ENCODE peak calls at places on chromosomes 5 and 9, in eight cellular contexts. One of them, this sample, is unnamed. For H3K9me3, the result is how much of the 10 kb centered on the place peaks cover.

GRCh38 chr5:1090538-1090937 is 21.3 kb downstream of the SLC12A7 start:
- DNase-seq in neuronal stem cell: no peak
- DNase-seq in upper lobe of right lung: no peak
- DNase-seq in effector memory CD4-positive, alpha-beta T cell: no peak
- DNase-seq in right atrium auricular region: no peak
- DNase-seq in osteoblast: no peak
- DNase-seq in heart left ventricle: peak
- DNase-seq in psoas muscle: peak
- DNase-seq in this sample: no peak

GRCh38 chr5:157485340-157485739 is 25.3 kb downstream of the NIPAL4 start:
- DNase-seq in neuronal stem cell: no peak
- DNase-seq in upper lobe of right lung: no peak
- DNase-seq in effector memory CD4-positive, alpha-beta T cell: no peak
- DNase-seq in right atrium auricular region: no peak
- DNase-seq in osteoblast: no peak
- DNase-seq in heart left ventricle: no peak
- DNase-seq in psoas muscle: no peak
- DNase-seq in this sample: no peak

GRCh38 chr5:170000155-170000554 is 19.9 kb upstream of the INSYN2B start:
- DNase-seq in neuronal stem cell: no peak
- DNase-seq in upper lobe of right lung: no peak
- DNase-seq in effector memory CD4-positive, alpha-beta T cell: no peak
- DNase-seq in right atrium auricular region: no peak
- DNase-seq in osteoblast: no peak
- DNase-seq in heart left ventricle: no peak
- DNase-seq in psoas muscle: no peak
- DNase-seq in this sample: no peak

GRCh38 chr5:83360573-83360972 is 111.0 kb upstream of the VCAN start:
- DNase-seq in neuronal stem cell: no peak
- DNase-seq in upper lobe of right lung: no peak
- DNase-seq in effector memory CD4-positive, alpha-beta T cell: no peak
- DNase-seq in right atrium auricular region: no peak
- DNase-seq in osteoblast: no peak
- DNase-seq in heart left ventricle: no peak
- DNase-seq in psoas muscle: no peak
- DNase-seq in this sample: no peak

GRCh38 chr5:135873831-135874230 is 21.8 kb downstream of the IL9 start:
- DNase-seq in neuronal stem cell: no peak
- DNase-seq in upper lobe of right lung: no peak
- DNase-seq in effector memory CD4-positive, alpha-beta T cell: no peak
- DNase-seq in right atrium auricular region: no peak
- DNase-seq in osteoblast: peak
- DNase-seq in heart left ventricle: no peak
- DNase-seq in psoas muscle: no peak
- DNase-seq in this sample: no peak

GRCh38 chr5:56588636-56589485 is 226.5 kb upstream of the MAP3K1 start:
- DNase-seq in neuronal stem cell: peak
- DNase-seq in upper lobe of right lung: peak
- DNase-seq in effector memory CD4-positive, alpha-beta T cell: peak
- DNase-seq in right atrium auricular region: peak
- DNase-seq in osteoblast: no peak
- DNase-seq in heart left ventricle: peak
- DNase-seq in psoas muscle: peak
- DNase-seq in this sample: peak

GRCh38 chr5:54455413-54456157 is at the start of gene HSPB3:
- DNase-seq in neuronal stem cell: no peak
- DNase-seq in upper lobe of right lung: no peak
- DNase-seq in effector memory CD4-positive, alpha-beta T cell: no peak
- DNase-seq in right atrium auricular region: peak
- DNase-seq in osteoblast: peak
- DNase-seq in heart left ventricle: peak
- DNase-seq in psoas muscle: peak
- DNase-seq in this sample: no peak

GRCh38 chr5:177429248-177430045 is 3.0 kb downstream of the GRK6 start:
- DNase-seq in neuronal stem cell: no peak
- DNase-seq in upper lobe of right lung: peak
- DNase-seq in effector memory CD4-positive, alpha-beta T cell: peak
- DNase-seq in right atrium auricular region: no peak
- DNase-seq in osteoblast: peak
- DNase-seq in heart left ventricle: peak
- DNase-seq in psoas muscle: peak
- DNase-seq in this sample: peak

GRCh38 chr5:39093351-39093749 is 19.2 kb upstream of the RICTOR start:
- DNase-seq in neuronal stem cell: no peak
- DNase-seq in upper lobe of right lung: no peak
- DNase-seq in effector memory CD4-positive, alpha-beta T cell: no peak
- DNase-seq in right atrium auricular region: no peak
- DNase-seq in osteoblast: peak
- DNase-seq in heart left ventricle: no peak
- DNase-seq in psoas muscle: no peak
- DNase-seq in this sample: no peak

DNA sequence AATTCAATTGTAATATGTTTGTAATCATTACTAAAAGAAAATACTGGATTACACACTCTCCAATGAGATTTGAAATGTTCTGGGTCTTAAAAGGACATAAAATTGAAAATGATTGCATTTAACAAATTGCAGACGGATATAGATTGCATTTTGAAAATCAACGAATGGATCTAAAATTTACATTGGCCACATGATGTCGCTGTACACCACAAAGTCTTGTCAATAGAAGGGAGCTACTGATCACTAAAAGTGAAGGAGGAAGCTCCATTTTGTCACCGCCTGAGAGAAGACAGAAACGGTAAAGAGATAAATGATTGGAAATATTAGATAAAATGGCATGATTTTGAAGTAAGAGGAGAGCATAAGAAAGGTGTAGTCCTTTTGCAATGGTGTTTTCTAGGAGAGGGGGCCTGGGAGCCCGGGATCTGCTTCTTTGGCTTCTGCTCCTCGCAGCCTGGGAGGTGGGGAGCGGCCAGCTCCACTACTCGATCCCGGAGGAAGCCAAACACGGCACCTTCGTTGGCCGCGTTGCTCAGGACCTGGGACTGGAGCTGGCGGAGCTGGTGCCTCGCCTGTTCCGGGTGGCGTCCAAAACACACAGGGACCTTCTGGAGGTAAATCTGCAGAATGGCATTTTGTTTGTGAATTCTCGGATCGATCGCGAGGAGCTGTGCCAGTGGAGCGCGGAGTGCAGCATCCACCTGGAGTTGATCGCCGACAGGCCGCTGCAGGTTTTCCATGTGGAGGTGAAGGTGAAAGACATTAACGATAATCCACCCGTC is at the start of gene PCDHA1:
- DNase-seq in neuronal stem cell: no peak
- DNase-seq in upper lobe of right lung: no peak
- DNase-seq in effector memory CD4-positive, alpha-beta T cell: no peak
- DNase-seq in right atrium auricular region: no peak
- DNase-seq in osteoblast: no peak
- DNase-seq in heart left ventricle: no peak
- DNase-seq in psoas muscle: no peak
- DNase-seq in this sample: no peak
- H3K9me3 ChIP-seq in neuronal stem cell: under half
- H3K9me3 ChIP-seq in upper lobe of right lung: under half
- H3K9me3 ChIP-seq in effector memory CD4-positive, alpha-beta T cell: under half
- H3K9me3 ChIP-seq in right atrium auricular region: under half
- H3K9me3 ChIP-seq in osteoblast: under half
- H3K9me3 ChIP-seq in heart left ventricle: under half
- H3K9me3 ChIP-seq in psoas muscle: under half
- H3K9me3 ChIP-seq in this sample: under half

DNA sequence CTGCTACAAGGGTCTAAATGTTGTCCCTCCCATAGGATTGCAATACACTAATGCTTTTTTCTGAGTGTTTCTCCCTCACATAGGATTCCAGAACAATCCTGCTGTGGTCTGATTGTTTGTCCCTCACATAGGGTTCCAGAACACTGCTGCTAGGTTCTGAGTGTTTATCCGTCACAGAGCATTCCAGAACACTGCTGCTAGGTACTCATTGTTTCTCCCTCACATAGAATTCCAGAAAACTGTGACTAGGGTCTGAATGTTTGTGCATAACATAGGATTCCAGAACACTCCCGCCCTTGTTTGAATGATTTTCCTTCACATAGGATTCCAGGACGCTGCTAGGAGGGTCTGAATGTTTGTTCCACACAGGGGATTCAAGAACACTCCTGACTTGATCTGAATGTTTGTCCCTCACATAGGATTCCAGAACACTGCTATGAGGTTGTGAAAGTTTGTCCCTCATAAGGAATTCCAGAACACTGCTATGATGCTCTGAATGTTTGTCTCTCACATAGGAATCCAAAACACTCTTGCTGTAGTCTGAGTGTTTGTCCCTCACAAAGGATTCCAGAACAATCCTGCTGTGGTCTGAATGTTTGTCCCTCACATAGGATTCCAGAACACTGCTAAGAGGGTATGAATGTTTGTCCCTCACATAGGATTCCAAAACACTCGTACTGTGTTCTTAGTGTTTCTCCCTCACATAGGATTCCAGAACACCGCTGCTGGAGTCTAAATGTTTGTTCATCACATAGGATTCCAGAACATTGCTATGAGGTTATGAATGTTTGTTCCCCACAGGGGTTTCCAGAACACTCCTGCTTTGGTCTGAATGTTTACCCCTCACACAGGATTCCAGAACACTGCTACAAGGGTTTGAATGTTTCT is 213.5 kb downstream of the FOXD4L6 start:
- DNase-seq in neuronal stem cell: no peak
- DNase-seq in upper lobe of right lung: no peak
- DNase-seq in effector memory CD4-positive, alpha-beta T cell: no peak
- DNase-seq in right atrium auricular region: no peak
- DNase-seq in osteoblast: no peak
- DNase-seq in heart left ventricle: no peak
- DNase-seq in psoas muscle: no peak
- DNase-seq in this sample: no peak
- H3K9me3 ChIP-seq in neuronal stem cell: under half
- H3K9me3 ChIP-seq in upper lobe of right lung: half or more
- H3K9me3 ChIP-seq in effector memory CD4-positive, alpha-beta T cell: half or more
- H3K9me3 ChIP-seq in right atrium auricular region: under half
- H3K9me3 ChIP-seq in osteoblast: under half
- H3K9me3 ChIP-seq in heart left ventricle: under half
- H3K9me3 ChIP-seq in psoas muscle: half or more
- H3K9me3 ChIP-seq in this sample: half or more

GRCh38 chr5:10374032-10374431 is 20.5 kb downstream of the MARCHF6 start:
- DNase-seq in neuronal stem cell: no peak
- DNase-seq in upper lobe of right lung: no peak
- DNase-seq in effector memory CD4-positive, alpha-beta T cell: no peak
- DNase-seq in right atrium auricular region: no peak
- DNase-seq in osteoblast: no peak
- DNase-seq in heart left ventricle: no peak
- DNase-seq in psoas muscle: no peak
- DNase-seq in this sample: no peak
- H3K9me3 ChIP-seq in neuronal stem cell: under half
- H3K9me3 ChIP-seq in upper lobe of right lung: under half
- H3K9me3 ChIP-seq in effector memory CD4-positive, alpha-beta T cell: under half
- H3K9me3 ChIP-seq in right atrium auricular region: under half
- H3K9me3 ChIP-seq in osteoblast: under half
- H3K9me3 ChIP-seq in heart left ventricle: under half
- H3K9me3 ChIP-seq in psoas muscle: under half
- H3K9me3 ChIP-seq in this sample: under half

GRCh38 chr5:141313711-141314110 is 6.9 kb downstream of the TAF7 start:
- DNase-seq in neuronal stem cell: no peak
- DNase-seq in upper lobe of right lung: no peak
- DNase-seq in effector memory CD4-positive, alpha-beta T cell: no peak
- DNase-seq in right atrium auricular region: no peak
- DNase-seq in osteoblast: no peak
- DNase-seq in heart left ventricle: no peak
- DNase-seq in psoas muscle: no peak
- DNase-seq in this sample: no peak
- H3K9me3 ChIP-seq in neuronal stem cell: under half
- H3K9me3 ChIP-seq in upper lobe of right lung: half or more
- H3K9me3 ChIP-seq in effector memory CD4-positive, alpha-beta T cell: under half
- H3K9me3 ChIP-seq in right atrium auricular region: under half
- H3K9me3 ChIP-seq in osteoblast: under half
- H3K9me3 ChIP-seq in heart left ventricle: under half
- H3K9me3 ChIP-seq in psoas muscle: half or more
- H3K9me3 ChIP-seq in this sample: under half

GRCh38 chr5:37283214-37283820 is 34.1 kb upstream of the CPLANE1 start:
- DNase-seq in neuronal stem cell: no peak
- DNase-seq in upper lobe of right lung: no peak
- DNase-seq in effector memory CD4-positive, alpha-beta T cell: no peak
- DNase-seq in right atrium auricular region: no peak
- DNase-seq in osteoblast: no peak
- DNase-seq in heart left ventricle: no peak
- DNase-seq in psoas muscle: no peak
- DNase-seq in this sample: no peak
- H3K9me3 ChIP-seq in neuronal stem cell: under half
- H3K9me3 ChIP-seq in upper lobe of right lung: under half
- H3K9me3 ChIP-seq in effector memory CD4-positive, alpha-beta T cell: under half
- H3K9me3 ChIP-seq in right atrium auricular region: under half
- H3K9me3 ChIP-seq in osteoblast: under half
- H3K9me3 ChIP-seq in heart left ventricle: under half
- H3K9me3 ChIP-seq in psoas muscle: under half
- H3K9me3 ChIP-seq in this sample: under half

DNA sequence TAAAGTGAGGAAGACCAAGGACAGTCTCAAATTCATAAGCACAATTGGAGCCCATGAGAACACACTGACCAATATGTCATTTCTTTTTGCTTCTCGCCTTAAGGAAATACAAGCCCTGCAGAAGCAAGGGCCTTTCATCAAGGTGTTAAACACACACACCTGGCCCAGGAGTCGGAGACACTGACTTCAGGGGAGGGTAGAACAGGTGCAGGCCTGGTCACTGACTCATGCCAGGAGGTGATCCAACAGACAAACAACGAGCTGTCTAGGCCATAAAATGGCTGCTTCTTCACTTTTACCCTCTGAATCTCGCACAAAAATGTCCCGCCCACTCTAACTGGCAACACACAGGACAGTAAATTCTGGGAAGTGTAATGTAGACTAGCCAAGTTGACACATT is 62.7 kb downstream of the RGMB start:
- DNase-seq in neuronal stem cell: no peak
- DNase-seq in upper lobe of right lung: no peak
- DNase-seq in effector memory CD4-positive, alpha-beta T cell: no peak
- DNase-seq in right atrium auricular region: no peak
- DNase-seq in osteoblast: no peak
- DNase-seq in heart left ventricle: no peak
- DNase-seq in psoas muscle: no peak
- DNase-seq in this sample: no peak
- H3K9me3 ChIP-seq in neuronal stem cell: under half
- H3K9me3 ChIP-seq in upper lobe of right lung: under half
- H3K9me3 ChIP-seq in effector memory CD4-positive, alpha-beta T cell: under half
- H3K9me3 ChIP-seq in right atrium auricular region: under half
- H3K9me3 ChIP-seq in osteoblast: under half
- H3K9me3 ChIP-seq in heart left ventricle: under half
- H3K9me3 ChIP-seq in psoas muscle: under half
- H3K9me3 ChIP-seq in this sample: under half

GRCh38 chr5:142918959-142919635 is 148.9 kb downstream of the ARHGAP26 start:
- DNase-seq in neuronal stem cell: no peak
- DNase-seq in upper lobe of right lung: no peak
- DNase-seq in effector memory CD4-positive, alpha-beta T cell: no peak
- DNase-seq in right atrium auricular region: no peak
- DNase-seq in osteoblast: no peak
- DNase-seq in heart left ventricle: no peak
- DNase-seq in psoas muscle: no peak
- DNase-seq in this sample: no peak
- H3K9me3 ChIP-seq in neuronal stem cell: under half
- H3K9me3 ChIP-seq in upper lobe of right lung: under half
- H3K9me3 ChIP-seq in effector memory CD4-positive, alpha-beta T cell: under half
- H3K9me3 ChIP-seq in right atrium auricular region: under half
- H3K9me3 ChIP-seq in osteoblast: under half
- H3K9me3 ChIP-seq in heart left ventricle: under half
- H3K9me3 ChIP-seq in psoas muscle: under half
- H3K9me3 ChIP-seq in this sample: under half

DNA sequence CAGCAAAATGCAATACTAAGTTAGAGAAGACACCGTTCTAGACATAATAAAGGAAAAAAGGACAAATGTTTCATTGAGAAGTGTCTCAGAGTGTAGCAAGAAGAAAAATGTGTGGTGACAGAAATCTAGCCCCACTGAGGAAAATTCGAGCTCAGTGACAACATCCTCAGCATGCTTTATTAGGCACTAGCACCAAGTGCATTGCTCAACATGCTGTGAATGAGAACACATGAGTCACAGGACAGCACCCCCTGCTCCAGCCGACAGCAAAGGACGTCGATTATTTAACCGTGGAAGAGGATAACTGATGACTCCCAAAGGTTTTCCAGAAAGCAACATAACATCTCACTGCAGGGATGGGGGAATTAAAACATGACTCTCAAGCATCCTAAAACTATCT is 182.7 kb downstream of the GNAQ start:
- DNase-seq in neuronal stem cell: no peak
- DNase-seq in upper lobe of right lung: no peak
- DNase-seq in effector memory CD4-positive, alpha-beta T cell: no peak
- DNase-seq in right atrium auricular region: peak
- DNase-seq in osteoblast: peak
- DNase-seq in heart left ventricle: peak
- DNase-seq in psoas muscle: peak
- DNase-seq in this sample: no peak
- H3K9me3 ChIP-seq in neuronal stem cell: under half
- H3K9me3 ChIP-seq in upper lobe of right lung: under half
- H3K9me3 ChIP-seq in effector memory CD4-positive, alpha-beta T cell: under half
- H3K9me3 ChIP-seq in right atrium auricular region: under half
- H3K9me3 ChIP-seq in osteoblast: under half
- H3K9me3 ChIP-seq in heart left ventricle: under half
- H3K9me3 ChIP-seq in psoas muscle: under half
- H3K9me3 ChIP-seq in this sample: under half